ENCODE peak calls at places on chromosomes 4 and X, in six cellular contexts. A is neural progenitor cell, V is right lobe of liver, K is fibroblast of lung, B is thoracic aorta, C is lower lobe of right lung. R is an unnamed sample.

GRCh38 chr4:172978848-172979247 is 189.8 kb upstream of the GALNT7 start:
- DNase-seq in B (no peak), K (no peak), V (no peak), A (no peak), C (no peak), R (no peak)

GRCh38 chr4:165294907-165295306 is 32.6 kb upstream of the MSMO1 start:
- DNase-seq in C (no peak), B (no peak), K (no peak), V (no peak), A (peak; percentile 32), R (no peak)

GRCh38 chr4:600850-601515 is 24.4 kb upstream of the PDE6B start:
- DNase-seq in A (no peak), C (no peak), V (no peak), B (no peak), K (no peak), R (no peak)

GRCh38 chrX:75957107-75957610 is 172.1 kb upstream of the MAGEE2 start:
- DNase-seq in C (no peak), A (no peak), V (no peak), B (no peak), K (no peak), R (no peak)

GRCh38 chr4:160233141-160233540 is 1130.3 kb downstream of the RAPGEF2 start:
- DNase-seq in K (no peak), C (no peak), V (no peak), B (no peak), A (peak; percentile 10), R (no peak)

GRCh38 chr4:138696058-138696457 is 319.5 kb upstream of the NOCT start:
- DNase-seq in B (no peak), A (no peak), C (no peak), K (no peak), V (no peak), R (no peak)

GRCh38 chrX:131783555-131784338 is 239.4 kb upstream of the STK26 start:
- DNase-seq in C (no peak), V (no peak), K (no peak), B (no peak), A (no peak), R (no peak)

GRCh38 chr4:30833206-30833605 is 113.0 kb downstream of the PCDH7 start:
- DNase-seq in B (no peak), A (no peak), K (no peak), V (no peak), C (no peak), R (no peak)

GRCh38 chr4:113604955-113605354 is 156.6 kb downstream of the CAMK2D start:
- DNase-seq in V (no peak), B (no peak), C (no peak), A (no peak), K (no peak), R (no peak)

GRCh38 chr4:75248770-75249467 is 265.3 kb downstream of the RCHY1 start:
- DNase-seq in V (no peak), B (no peak), A (no peak), K (no peak), C (no peak), R (no peak)

GRCh38 chr4:171714791-171715454 is 98.3 kb upstream of the GALNTL6 start:
- DNase-seq in C (no peak), V (no peak), B (no peak), A (no peak), K (no peak), R (no peak)

GRCh38 chrX:147894332-147894870 is 17.3 kb upstream of the FMR1 start:
- DNase-seq in C (no peak), B (no peak), K (no peak), V (no peak), A (peak; percentile 7), R (no peak)

GRCh38 chrX:20317873-20318272 is 51.2 kb upstream of the RPS6KA3 start:
- DNase-seq in A (no peak), K (no peak), C (no peak), B (no peak), V (no peak), R (no peak)

GRCh38 chr4:67721317-67721769 is 20.4 kb upstream of the UBA6 start:
- DNase-seq in A (no peak), K (no peak), B (no peak), V (no peak), C (no peak), R (no peak)

GRCh38 chr4:85774000-85774399 is 299.1 kb downstream of the ARHGAP24 start:
- DNase-seq in C (no peak), A (no peak), V (no peak), B (no peak), K (no peak), R (peak; percentile 70)

GRCh38 chr4:183757105-183757504 is 98.0 kb downstream of the TRAPPC11 start:
- DNase-seq in C (no peak), V (no peak), A (no peak), K (no peak), B (no peak), R (no peak)

GRCh38 chr4:123559955-123560669 is 163.5 kb downstream of the SPRY1 start:
- DNase-seq in C (no peak), K (peak; percentile 45), V (no peak), A (no peak), B (no peak), R (no peak)

GRCh38 chr4:118280501-118281218 is 72.1 kb downstream of the PRSS12 start:
- DNase-seq in V (no peak), C (no peak), B (no peak), K (peak; percentile 85), A (peak; percentile 70), R (peak; percentile 79)

GRCh38 chr4:55409468-55410171 is 13.9 kb downstream of the TMEM165 start:
- DNase-seq in C (no peak), K (peak; percentile 52), B (peak; percentile 9), A (peak; percentile 62), V (no peak), R (peak; percentile 66)

GRCh38 chr4:114598191-114599121 is at the start of gene UGT8:
- DNase-seq in V (no peak), A (peak; percentile 87), C (peak; percentile 69), B (no peak), K (peak; percentile 11), R (peak; percentile 89)

GRCh38 chr4:30721353-30722091 is 1.4 kb downstream of the PCDH7 start:
- DNase-seq in B (no peak), A (peak; percentile 83), C (no peak), V (peak; percentile 53), K (peak; percentile 57), R (peak; percentile 86)

GRCh38 chr4:127229866-127230608 is 402.7 kb upstream of the INTU start:
- DNase-seq in B (no peak), A (no peak), C (no peak), K (no peak), V (no peak), R (no peak)

GRCh38 chrX:113297456-113297855 is 456.8 kb upstream of the AMOT start:
- DNase-seq in C (no peak), B (no peak), K (no peak), A (no peak), V (no peak), R (no peak)

GRCh38 chr4:80215449-80216052 is 18.2 kb downstream of the PRDM8 start:
- DNase-seq in V (no peak), C (no peak), A (no peak), B (no peak), K (peak; percentile 76), R (no peak)

DNA sequence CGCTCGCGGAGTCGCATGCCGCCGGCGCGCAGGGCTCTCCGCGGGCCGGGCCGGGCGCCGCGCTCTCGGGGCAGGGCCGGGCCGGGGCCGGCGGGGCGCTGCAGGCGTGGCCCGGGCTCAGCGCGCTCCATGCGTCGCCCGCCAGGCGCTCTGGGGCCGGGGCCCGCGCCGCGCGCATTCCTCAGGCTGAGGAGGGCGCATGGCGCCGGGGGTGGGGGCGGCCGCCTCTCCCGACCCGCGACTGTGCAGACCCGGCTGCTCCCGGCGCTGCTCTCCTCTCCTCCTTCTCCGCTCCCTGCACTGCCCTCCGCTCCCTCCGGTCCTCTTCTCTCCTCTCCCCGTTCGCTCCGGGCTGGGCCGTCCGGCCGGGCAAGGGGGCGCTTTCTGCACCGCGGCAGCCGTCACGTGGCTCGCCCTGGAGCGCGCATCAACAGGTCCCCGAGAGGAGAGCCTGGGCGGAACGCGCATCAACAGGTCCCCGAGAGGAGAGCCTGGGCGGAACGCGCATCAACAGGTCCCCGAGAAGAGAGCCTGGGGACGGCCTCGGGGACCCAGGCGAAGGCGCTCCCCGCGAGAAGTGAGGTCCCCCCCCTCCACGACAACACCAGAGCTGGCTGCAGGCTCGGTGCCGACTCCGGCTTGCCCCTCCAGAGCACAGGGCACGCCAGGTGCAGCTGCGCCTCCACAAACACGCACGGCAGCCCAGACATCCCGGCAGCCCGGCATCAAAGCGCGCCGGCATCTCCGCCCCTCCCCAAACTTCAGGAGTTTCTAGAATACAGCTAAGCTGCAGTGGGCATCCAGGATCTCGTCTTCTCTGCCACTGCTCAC is 12.9 kb downstream of the PPP2R3B start:
- DNase-seq in C (no peak), B (no peak), V (no peak), A (peak; percentile 88), K (no peak), R (peak; percentile 85)
- H3K27me3 ChIP-seq in C (peaks cover 50% of the 10 kb centered on the region), B (no peaks in the 10 kb centered on the region), V (no peaks in the 10 kb centered on the region), A (peaks cover 49% of the 10 kb centered on the region), K (peaks cover 6% of the 10 kb centered on the region), R (peaks cover 23% of the 10 kb centered on the region)

GRCh38 chrX:6681469-6681868 is 146.6 kb upstream of the VCX3A start:
- DNase-seq in K (no peak), A (no peak), B (no peak), V (no peak), C (no peak), R (no peak)

GRCh38 chrX:6683353-6683752 is 148.4 kb upstream of the VCX3A start:
- DNase-seq in C (no peak), K (no peak), B (no peak), A (no peak), V (no peak), R (no peak)

GRCh38 chrX:6678313-6678712 is 143.4 kb upstream of the VCX3A start:
- DNase-seq in K (no peak), C (no peak), A (no peak), B (no peak), V (no peak), R (no peak)

GRCh38 chrX:6679550-6679949 is 144.6 kb upstream of the VCX3A start:
- DNase-seq in C (no peak), A (no peak), V (no peak), B (no peak), K (no peak), R (no peak)

GRCh38 chrX:6679988-6680387 is 145.1 kb upstream of the VCX3A start:
- DNase-seq in C (no peak), A (no peak), V (no peak), B (no peak), K (no peak), R (no peak)
- H3K9me3 ChIP-seq in C (no peaks in the 10 kb centered on the region), A (no peaks in the 10 kb centered on the region), V (no peaks in the 10 kb centered on the region), B (no peaks in the 10 kb centered on the region), K (no peaks in the 10 kb centered on the region), R (no peaks in the 10 kb centered on the region)

GRCh38 chr4:8320386-8320750 is 50.8 kb downstream of the HTRA3 start:
- DNase-seq in V (no peak), K (no peak), A (no peak), B (no peak), C (no peak), R (peak; percentile 78)
- TF ChIP-seq CTCF in V (no peak), K (peak; percentile 17), A (peak; percentile 30), B (no peak), C (peak; percentile 14), R (peak; percentile 71)

DNA sequence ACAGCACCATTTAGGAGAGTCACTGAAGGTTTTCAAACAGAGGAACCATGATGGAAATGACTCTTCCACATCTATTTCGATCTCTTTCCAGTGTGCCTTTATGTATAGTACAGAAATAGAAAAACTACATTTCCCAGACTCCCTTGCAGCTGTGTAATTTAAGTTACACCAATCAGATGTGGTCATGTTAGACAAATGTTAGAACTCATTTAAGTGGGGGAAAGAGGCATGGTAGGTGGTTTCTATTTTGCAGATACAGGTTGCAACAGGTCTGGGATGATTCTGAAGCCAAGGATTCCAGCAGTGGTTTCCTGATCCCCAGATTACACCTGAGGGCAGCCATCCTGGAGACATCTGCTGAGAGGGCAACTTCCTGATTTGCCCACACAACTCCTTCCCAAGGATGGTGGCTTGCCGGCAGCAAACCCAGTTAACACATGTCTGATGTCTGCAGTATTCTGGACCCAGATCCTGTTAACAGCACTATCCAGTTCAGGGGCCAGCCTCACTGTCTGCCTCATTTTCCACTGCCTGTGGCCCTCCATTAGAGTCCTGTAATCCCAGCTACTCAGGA is 38.7 kb upstream of the PDK3 start:
- DNase-seq in V (no peak), B (no peak), K (peak; percentile 12), A (peak; percentile 25), C (no peak), R (peak; percentile 59)
- H3K27me3 ChIP-seq in V (no peaks in the 10 kb centered on the region), B (no peaks in the 10 kb centered on the region), K (no peaks in the 10 kb centered on the region), A (no peaks in the 10 kb centered on the region), C (no peaks in the 10 kb centered on the region), R (no peaks in the 10 kb centered on the region)

R was measured in endodermal cell.